ENCODE peak calls at places on chromosomes 12 and 14, in ten cellular contexts. E is suprapubic skin; L is spleen; C is HepG2; G is neuronal stem cell; F is pancreas; Y is mesendoderm; V is neural progenitor cell; R is CD4-positive, CD25-positive, alpha-beta regulatory T cell; A is CD8-positive, alpha-beta memory T cell. K is an unnamed sample.

GRCh38 chr14:68561531-68562007 is 231.3 kb downstream of the ZFP36L1 start:
- DNase-seq in Y (no peak), L (no peak), V (no peak), R (no peak), A (no peak), G (no peak), C (peak; percentile 64), E (peak; percentile 46), F (no peak), K (no peak)

GRCh38 chr12:26803552-26803951 is 29.4 kb downstream of the ITPR2 start:
- DNase-seq in V (no peak), C (no peak), E (no peak), L (no peak), F (no peak), G (no peak), Y (no peak), R (no peak), A (no peak), K (no peak)

GRCh38 chr12:79344855-79345840 is 345.6 kb downstream of the PAWR start:
- DNase-seq in F (no peak), R (peak; percentile 7), V (peak; percentile 65), Y (peak; percentile 81), G (peak; percentile 15), L (no peak), E (no peak), C (peak; percentile 59), A (no peak), K (no peak)

GRCh38 chr12:113347892-113348291 is 10.5 kb upstream of the PLBD2 start:
- DNase-seq in E (no peak), C (no peak), F (no peak), R (no peak), G (no peak), L (no peak), V (no peak), A (no peak), Y (no peak), K (no peak)

GRCh38 chr12:118436986-118437385 is 60.6 kb downstream of the SUDS3 start:
- DNase-seq in V (no peak), F (no peak), A (no peak), C (no peak), L (no peak), G (no peak), Y (no peak), R (no peak), E (no peak), K (no peak)

GRCh38 chr14:104731249-104731924 is 7.4 kb downstream of the ADSS1 start:
- DNase-seq in L (no peak), Y (peak; percentile 85), F (no peak), E (no peak), G (no peak), R (no peak), C (peak; percentile 73), A (no peak), V (peak; percentile 59), K (no peak)

GRCh38 chr12:1282670-1283361 is 291.8 kb downstream of the ERC1 start:
- DNase-seq in V (no peak), L (no peak), F (no peak), R (no peak), C (no peak), Y (no peak), E (peak; percentile 62), G (no peak), A (no peak), K (no peak)

GRCh38 chr12:116959845-116960514 is 49.2 kb downstream of the FBXW8 start:
- DNase-seq in C (no peak), F (no peak), Y (no peak), R (peak; percentile 91), A (no peak), E (no peak), G (no peak), V (no peak), L (no peak), K (no peak)

GRCh38 chr12:13182881-13183280 is 13.6 kb upstream of the EMP1 start:
- DNase-seq in A (no peak), Y (no peak), E (no peak), C (no peak), V (no peak), L (no peak), R (no peak), F (no peak), G (no peak), K (peak; percentile 49)

GRCh38 chr12:123027726-123028445 is 47.4 kb downstream of the ARL6IP4 start:
- DNase-seq in E (no peak), C (no peak), Y (no peak), L (peak; percentile 37), A (no peak), G (no peak), F (peak; percentile 21), R (no peak), V (no peak), K (no peak)

GRCh38 chr12:124390442-124391116 is 95.7 kb downstream of the RFLNA start:
- DNase-seq in V (no peak), E (no peak), L (peak; percentile 88), R (no peak), A (no peak), C (no peak), F (no peak), G (no peak), Y (no peak), K (peak; percentile 89)

GRCh38 chr12:94875525-94875924 is 128.0 kb downstream of the NDUFA12 start:
- DNase-seq in F (no peak), R (peak; percentile 42), E (no peak), Y (peak; percentile 69), G (no peak), L (no peak), A (peak; percentile 8), V (peak; percentile 55), C (peak; percentile 21), K (no peak)

GRCh38 chr14:36952702-36953101 is 219.7 kb downstream of the SLC25A21 start:
- DNase-seq in E (no peak), L (no peak), A (no peak), F (no peak), Y (peak; percentile 78), V (no peak), R (no peak), G (no peak), C (no peak), K (no peak)

DNA sequence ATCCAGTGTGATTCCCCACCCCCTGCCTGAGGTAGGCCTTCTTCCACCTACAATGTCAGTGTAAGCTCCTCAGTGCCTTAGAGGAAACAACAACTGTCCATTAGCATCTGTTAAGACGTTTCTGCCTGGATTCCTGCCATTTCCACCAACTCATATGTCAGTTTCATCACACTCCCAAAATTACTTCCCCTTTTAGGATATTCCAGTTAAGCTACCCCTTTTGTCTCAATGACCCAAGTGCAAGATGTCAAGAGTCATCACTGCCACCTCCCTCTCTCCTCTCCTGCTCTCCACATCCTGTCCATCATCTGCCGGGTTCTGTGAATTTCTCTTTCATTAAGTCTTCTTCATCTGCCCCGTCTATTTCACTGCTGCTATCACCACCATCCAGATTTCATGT is 189.4 kb downstream of the DPF3 start:
- DNase-seq in R (no peak), Y (no peak), V (no peak), C (no peak), E (no peak), G (no peak), A (no peak), F (no peak), L (no peak), K (no peak)
- H3K27ac ChIP-seq in R (no peak overlapping the region), Y (no peak overlapping the region), V (no peak overlapping the region), C (no peak overlapping the region), E (no peak overlapping the region), G (no peak overlapping the region), A (no peak overlapping the region), F (no peak overlapping the region), L (no peak overlapping the region), K (no peak overlapping the region)

GRCh38 chr14:59918824-59919581 is 941 bp upstream of the LRRC9 start:
- DNase-seq in R (peak; percentile 5), A (peak; percentile 37), E (no peak), G (peak; percentile 14), V (peak; percentile 48), F (no peak), L (no peak), Y (peak; percentile 48), C (peak; percentile 32), K (no peak)

GRCh38 chr14:59920378-59920683 is 387 bp downstream of the LRRC9 start:
- DNase-seq in C (no peak), V (no peak), Y (no peak), A (no peak), E (no peak), G (no peak), L (no peak), R (no peak), F (no peak), K (no peak)

DNA sequence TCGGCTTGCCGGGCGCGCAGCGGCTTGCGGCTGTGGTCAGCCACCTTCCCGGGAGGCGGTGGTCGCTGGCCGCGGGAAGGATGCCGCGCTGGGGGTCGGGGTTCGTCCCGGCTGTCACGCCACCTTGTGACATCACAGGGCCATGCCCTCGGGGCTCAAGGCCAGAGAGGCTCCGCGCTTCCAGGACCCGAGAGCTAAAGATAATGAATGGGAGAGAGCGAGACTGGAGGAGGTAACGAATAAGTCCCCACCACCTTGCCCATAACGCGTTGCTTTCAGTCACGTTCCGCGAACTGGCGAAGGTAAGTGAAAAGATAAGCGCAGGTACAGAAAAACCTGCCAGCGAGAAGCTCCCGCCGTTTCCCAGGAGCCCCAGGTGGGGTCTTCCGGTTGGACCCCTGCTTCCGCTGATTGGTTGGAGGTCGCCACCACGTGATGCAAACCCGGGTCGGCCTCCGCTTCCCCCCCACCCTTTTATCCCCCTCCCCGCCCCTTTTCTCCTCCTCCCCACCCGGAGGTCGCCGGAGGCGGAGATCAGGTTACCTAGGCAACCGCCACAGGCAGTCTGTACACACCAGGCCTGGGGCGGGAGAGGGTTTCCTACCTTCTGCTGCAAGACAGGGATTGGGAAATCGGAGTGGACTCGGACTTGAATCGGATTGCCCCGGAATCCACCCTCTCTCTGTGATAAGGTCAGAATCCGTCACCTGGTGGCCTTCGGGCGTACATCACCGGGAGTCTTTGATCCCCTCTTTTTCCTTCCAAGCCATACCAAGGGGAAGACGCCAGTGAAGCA is at the start of gene LRRC9:
- DNase-seq in E (no peak), L (peak; percentile 76), C (peak; percentile 93), G (peak; percentile 87), R (peak; percentile 7), F (peak; percentile 75), Y (peak; percentile 99), V (peak; percentile 97), A (peak; percentile 67), K (no peak)
- H3K27ac ChIP-seq in E (no peak within 1 kb of the TSS), L (no peak within 1 kb of the TSS), C (peak within 1 kb of the TSS; percentile 90), G (peak within 1 kb of the TSS; percentile 90), R (no peak within 1 kb of the TSS), F (no peak within 1 kb of the TSS), Y (peak within 1 kb of the TSS; percentile 83), V (peak within 1 kb of the TSS; percentile 77), A (no peak within 1 kb of the TSS), K (no peak within 1 kb of the TSS)

GRCh38 chr14:72024043-72024407 is 91.8 kb downstream of the RGS6 start:
- DNase-seq in F (no peak), R (peak; percentile 66), Y (peak; percentile 74), G (peak; percentile 43), L (no peak), V (peak; percentile 72), C (peak; percentile 24), E (no peak), A (peak; percentile 1), K (no peak)
- H3K27ac ChIP-seq in F (no peak overlapping the region), R (no peak overlapping the region), Y (no peak overlapping the region), G (no peak overlapping the region), L (no peak overlapping the region), V (no peak overlapping the region), C (no peak overlapping the region), E (no peak overlapping the region), A (no peak overlapping the region), K (no peak overlapping the region)

DNA sequence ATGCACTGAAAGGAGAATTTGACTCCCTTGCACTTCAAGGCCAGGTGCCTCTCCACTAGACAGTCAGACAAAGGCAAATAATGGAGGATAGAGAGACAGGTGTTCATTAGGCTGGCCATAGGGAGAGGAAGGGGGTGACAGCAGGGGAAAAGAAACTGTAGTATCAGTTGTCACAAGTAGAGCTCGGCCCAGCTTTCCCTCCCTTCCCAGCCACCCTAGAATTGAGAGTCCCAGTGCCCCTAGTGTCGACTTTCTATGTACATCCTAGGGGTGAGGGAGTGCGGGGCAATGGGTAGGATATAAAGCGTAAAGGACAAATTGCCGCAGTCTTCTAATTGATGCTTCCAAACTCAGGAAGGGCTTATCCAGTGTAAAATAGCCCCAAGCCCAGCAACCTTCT is 39.0 kb downstream of the BAZ2A start:
- DNase-seq in G (no peak), L (no peak), A (no peak), E (no peak), C (no peak), F (no peak), Y (peak; percentile 33), R (no peak), V (peak; percentile 20), K (no peak)
- H3K27ac ChIP-seq in G (no peak overlapping the region), L (no peak overlapping the region), A (no peak overlapping the region), E (no peak overlapping the region), C (no peak overlapping the region), F (no peak overlapping the region), Y (no peak overlapping the region), R (no peak overlapping the region), V (no peak overlapping the region), K (no peak overlapping the region)

K was measured in coronary artery.